ENCODE peak calls at places on chromosomes 13 and 19, in five cellular contexts. One of them, this sample, is unnamed.

GRCh38 chr19:50567052-50567841 is 988 bp downstream of the LRRC4B start:
- DNase-seq in progenitor cell of endocrine pancreas: no peak
- DNase-seq in HFFc6: no peak
- DNase-seq in breast epithelium: no peak
- DNase-seq in B cell: no peak
- DNase-seq in this sample: peak; percentile 53

GRCh38 chr13:69580255-69580654 is 527.4 kb upstream of the ATXN8OS start:
- DNase-seq in progenitor cell of endocrine pancreas: no peak
- DNase-seq in B cell: no peak
- DNase-seq in HFFc6: no peak
- DNase-seq in breast epithelium: no peak
- DNase-seq in this sample: no peak

GRCh38 chr19:49954092-49954825 is 6.7 kb downstream of the SIGLEC11 start:
- DNase-seq in B cell: no peak
- DNase-seq in progenitor cell of endocrine pancreas: no peak
- DNase-seq in breast epithelium: no peak
- DNase-seq in HFFc6: no peak
- DNase-seq in this sample: no peak

GRCh38 chr19:16288544-16288943 is 36.1 kb upstream of the KLF2 start:
- DNase-seq in progenitor cell of endocrine pancreas: no peak
- DNase-seq in HFFc6: no peak
- DNase-seq in breast epithelium: no peak
- DNase-seq in B cell: no peak
- DNase-seq in this sample: no peak

GRCh38 chr13:109629737-109630136 is 156.6 kb downstream of the IRS2 start:
- DNase-seq in breast epithelium: no peak
- DNase-seq in HFFc6: no peak
- DNase-seq in B cell: no peak
- DNase-seq in progenitor cell of endocrine pancreas: no peak
- DNase-seq in this sample: no peak

GRCh38 chr13:51502206-51502651 is 49.4 kb upstream of the INTS6 start:
- DNase-seq in breast epithelium: no peak
- DNase-seq in B cell: no peak
- DNase-seq in progenitor cell of endocrine pancreas: no peak
- DNase-seq in HFFc6: peak; percentile 45
- DNase-seq in this sample: peak; percentile 78

GRCh38 chr13:31044658-31045620 is 112.5 kb downstream of the TEX26 start:
- DNase-seq in B cell: no peak
- DNase-seq in HFFc6: no peak
- DNase-seq in progenitor cell of endocrine pancreas: no peak
- DNase-seq in breast epithelium: no peak
- DNase-seq in this sample: no peak

GRCh38 chr19:14440049-14440448 is 6.9 kb downstream of the PKN1 start:
- DNase-seq in B cell: peak; percentile 91
- DNase-seq in breast epithelium: no peak
- DNase-seq in progenitor cell of endocrine pancreas: no peak
- DNase-seq in HFFc6: no peak
- DNase-seq in this sample: peak; percentile 90

GRCh38 chr13:96223231-96223630 is 133.3 kb downstream of the HS6ST3 start:
- DNase-seq in B cell: no peak
- DNase-seq in breast epithelium: no peak
- DNase-seq in HFFc6: no peak
- DNase-seq in progenitor cell of endocrine pancreas: no peak
- DNase-seq in this sample: no peak

GRCh38 chr19:51372649-51373504 is at the start of gene NKG7:
- DNase-seq in B cell: no peak
- DNase-seq in breast epithelium: no peak
- DNase-seq in progenitor cell of endocrine pancreas: no peak
- DNase-seq in HFFc6: no peak
- DNase-seq in this sample: peak; percentile 79

GRCh38 chr19:54047626-54048025 is 16.1 kb downstream of the VSTM1 start:
- DNase-seq in B cell: no peak
- DNase-seq in HFFc6: no peak
- DNase-seq in breast epithelium: no peak
- DNase-seq in progenitor cell of endocrine pancreas: no peak
- DNase-seq in this sample: no peak

GRCh38 chr13:30898721-30899188 is 7.3 kb upstream of the MEDAG start:
- DNase-seq in progenitor cell of endocrine pancreas: no peak
- DNase-seq in HFFc6: peak; percentile 77
- DNase-seq in breast epithelium: no peak
- DNase-seq in B cell: no peak
- DNase-seq in this sample: no peak

GRCh38 chr19:1217366-1217765 is 11.8 kb downstream of the STK11 start:
- DNase-seq in progenitor cell of endocrine pancreas: no peak
- DNase-seq in breast epithelium: no peak
- DNase-seq in HFFc6: no peak
- DNase-seq in B cell: no peak
- DNase-seq in this sample: no peak

GRCh38 chr19:13083008-13083404 is 19.7 kb downstream of the LYL1 start:
- DNase-seq in breast epithelium: no peak
- DNase-seq in HFFc6: no peak
- DNase-seq in B cell: no peak
- DNase-seq in progenitor cell of endocrine pancreas: no peak
- DNase-seq in this sample: no peak

GRCh38 chr19:55152017-55152416 is 3.0 kb upstream of the TNNT1 start:
- DNase-seq in B cell: no peak
- DNase-seq in progenitor cell of endocrine pancreas: no peak
- DNase-seq in HFFc6: no peak
- DNase-seq in breast epithelium: no peak
- DNase-seq in this sample: no peak

GRCh38 chr13:94435604-94436226 is 43.8 kb downstream of the DCT start:
- DNase-seq in B cell: no peak
- DNase-seq in breast epithelium: no peak
- DNase-seq in progenitor cell of endocrine pancreas: no peak
- DNase-seq in HFFc6: peak; percentile 50
- DNase-seq in this sample: peak; percentile 41
- TF ChIP-seq CTCF in B cell: peak; percentile 72
- TF ChIP-seq CTCF in breast epithelium: no peak
- TF ChIP-seq CTCF in progenitor cell of endocrine pancreas: peak; percentile 64
- TF ChIP-seq CTCF in HFFc6: peak; percentile 79
- TF ChIP-seq CTCF in this sample: peak; percentile 21

GRCh38 chr13:27783111-27783510 is 9.2 kb upstream of the GSX1 start:
- DNase-seq in progenitor cell of endocrine pancreas: no peak
- DNase-seq in B cell: no peak
- DNase-seq in HFFc6: peak; percentile 13
- DNase-seq in breast epithelium: no peak
- DNase-seq in this sample: no peak
- TF ChIP-seq CTCF in progenitor cell of endocrine pancreas: peak; percentile 31
- TF ChIP-seq CTCF in B cell: no peak
- TF ChIP-seq CTCF in HFFc6: peak; percentile 43
- TF ChIP-seq CTCF in breast epithelium: no peak
- TF ChIP-seq CTCF in this sample: peak; percentile 28

DNA sequence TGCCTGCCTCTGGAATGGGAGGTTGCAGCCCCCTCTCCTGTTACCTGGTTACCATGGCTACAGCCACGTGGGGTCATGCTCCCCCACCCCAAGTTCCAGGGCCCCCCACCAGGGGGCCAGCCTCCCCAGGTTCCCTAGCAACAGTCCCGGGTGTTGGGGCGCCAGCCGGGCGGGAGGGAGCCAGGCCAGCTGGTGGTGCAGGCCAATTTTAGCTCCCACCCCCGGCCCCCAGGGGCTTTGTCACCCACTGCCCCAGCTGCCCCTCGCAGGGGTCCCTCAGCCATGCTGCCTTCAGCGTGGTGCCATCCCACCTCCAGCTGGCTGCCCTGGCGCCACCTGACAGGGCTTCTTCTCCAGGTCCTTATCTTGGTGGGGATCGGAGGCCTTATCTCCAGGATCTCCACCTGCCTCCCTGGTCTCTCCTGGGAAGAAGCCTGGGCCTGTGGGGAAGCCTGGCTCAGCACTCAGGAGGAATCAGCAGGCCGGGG is 3.0 kb downstream of the MARK4 start:
- DNase-seq in B cell: no peak
- DNase-seq in progenitor cell of endocrine pancreas: peak; percentile 17
- DNase-seq in breast epithelium: no peak
- DNase-seq in HFFc6: no peak
- DNase-seq in this sample: no peak
- TF ChIP-seq CTCF in B cell: peak; percentile 40
- TF ChIP-seq CTCF in progenitor cell of endocrine pancreas: peak; percentile 47
- TF ChIP-seq CTCF in breast epithelium: no peak
- TF ChIP-seq CTCF in HFFc6: peak; percentile 71
- TF ChIP-seq CTCF in this sample: peak; percentile 12

DNA sequence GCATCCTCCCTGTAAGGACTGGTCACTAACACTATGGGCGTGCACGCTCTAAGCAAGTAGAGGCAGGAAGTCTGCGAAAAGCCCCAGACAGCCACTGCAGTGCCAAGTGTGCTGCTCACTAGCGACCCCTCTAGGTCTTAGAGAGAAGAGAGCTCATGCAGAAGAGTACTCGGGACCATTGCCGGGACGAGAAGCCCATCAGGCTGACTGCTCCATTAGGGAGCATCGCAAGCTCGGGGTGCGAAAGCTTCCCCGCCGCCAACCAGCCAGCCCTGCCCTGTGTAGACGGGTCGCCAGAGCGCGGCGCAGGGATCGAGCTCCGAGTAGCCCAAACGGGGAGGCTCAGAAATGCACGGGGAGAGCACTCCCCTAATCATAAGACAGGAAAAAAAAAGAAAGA is 16.6 kb downstream of the POU4F1 start:
- DNase-seq in HFFc6: no peak
- DNase-seq in breast epithelium: no peak
- DNase-seq in progenitor cell of endocrine pancreas: no peak
- DNase-seq in B cell: no peak
- DNase-seq in this sample: no peak
- TF ChIP-seq CTCF in HFFc6: peak; percentile 24
- TF ChIP-seq CTCF in breast epithelium: no peak
- TF ChIP-seq CTCF in progenitor cell of endocrine pancreas: peak; percentile 42
- TF ChIP-seq CTCF in B cell: no peak
- TF ChIP-seq CTCF in this sample: no peak